ENCODE peak calls at places on chromosome 10, in four cellular contexts. U is HepG2, B is K562, J is GM12878. I is an unnamed sample.
A peak's percentile ranks its signal among the peaks of the same experiment; 100 is the strongest.

GRCh38 chr10:95242581-95243317 is 48.1 kb downstream of the PDLIM1 start:
- DNase-seq in U (peak; percentile 45), B (no peak), J (no peak), I (no peak)

GRCh38 chr10:36254191-36254590 is 612.1 kb upstream of the FZD8 start:
- DNase-seq in U (no peak), B (no peak), J (no peak), I (no peak)

GRCh38 chr10:78972160-78972946 is 96.4 kb upstream of the ZMIZ1 start:
- DNase-seq in U (peak; percentile 80), B (peak; percentile 87), J (no peak), I (peak; percentile 31)

GRCh38 chr10:86070278-86070677 is 296.3 kb downstream of the GRID1 start:
- DNase-seq in U (no peak), B (no peak), J (no peak), I (no peak)

GRCh38 chr10:125087191-125087896 is 73.0 kb downstream of the CTBP2 start:
- DNase-seq in U (no peak), B (no peak), J (no peak), I (no peak)

GRCh38 chr10:67763499-67764011 is 67.6 kb upstream of the CTNNA3 start:
- DNase-seq in U (peak; percentile 23), B (peak; percentile 28), J (no peak), I (no peak)

GRCh38 chr10:68871731-68872342 is 29.3 kb upstream of the DDX50 start:
- DNase-seq in U (peak; percentile 46), B (no peak), J (no peak), I (no peak)

GRCh38 chr10:74058071-74058470 is 60.2 kb downstream of the VCL start:
- DNase-seq in U (no peak), B (no peak), J (no peak), I (no peak)

GRCh38 chr10:119539359-119539651 is 3.2 kb downstream of the RGS10 start:
- DNase-seq in U (no peak), B (no peak), J (no peak), I (no peak)

GRCh38 chr10:47456096-47456485 is 27.8 kb downstream of the ANXA8 start:
- DNase-seq in U (no peak), B (no peak), J (no peak), I (no peak)

GRCh38 chr10:57506414-57507094 is 761.1 kb downstream of the IPMK start:
- DNase-seq in U (no peak), B (no peak), J (no peak), I (no peak)

GRCh38 chr10:43208147-43209063 is 58.5 kb downstream of the RASGEF1A start:
- DNase-seq in U (no peak), B (no peak), J (no peak), I (no peak)

GRCh38 chr10:56104923-56105322 is 256.1 kb downstream of the ZWINT start:
- DNase-seq in U (no peak), B (no peak), J (no peak), I (no peak)

GRCh38 chr10:2890093-2890492 is 177.3 kb upstream of the PFKP start:
- DNase-seq in U (no peak), B (no peak), J (no peak), I (no peak)

GRCh38 chr10:84258034-84258695 is 13.3 kb downstream of the RGR start:
- DNase-seq in U (no peak), B (no peak), J (no peak), I (no peak)

GRCh38 chr10:62501547-62501946 is 127.4 kb downstream of the ZNF365 start:
- DNase-seq in U (no peak), B (no peak), J (no peak), I (no peak)

GRCh38 chr10:105974803-105975456 is 1189.6 kb downstream of the SORCS1 start:
- DNase-seq in U (no peak), B (no peak), J (no peak), I (no peak)

GRCh38 chr10:7085913-7086589 is 324.8 kb downstream of the SFMBT2 start:
- DNase-seq in U (no peak), B (peak; percentile 29), J (no peak), I (no peak)

GRCh38 chr10:30727524-30727923 is 98.0 kb upstream of the LYZL2 start:
- DNase-seq in U (no peak), B (no peak), J (no peak), I (no peak)

GRCh38 chr10:6778992-6779701 is 199.1 kb upstream of the PRKCQ start:
- DNase-seq in U (no peak), B (no peak), J (no peak), I (peak; percentile 91)

GRCh38 chr10:49054753-49055152 is 60.6 kb downstream of the VSTM4 start:
- DNase-seq in U (no peak), B (no peak), J (no peak), I (no peak)

GRCh38 chr10:57657164-57657765 is 610.4 kb downstream of the IPMK start:
- DNase-seq in U (peak; percentile 53), B (peak; percentile 42), J (no peak), I (peak; percentile 13)

GRCh38 chr10:78025685-78026364 is 3.5 kb downstream of the POLR3A start:
- DNase-seq in U (no peak), B (no peak), J (no peak), I (no peak)

GRCh38 chr10:59099536-59099935 is 76.9 kb upstream of the PHYHIPL start:
- DNase-seq in U (no peak), B (no peak), J (no peak), I (no peak)

GRCh38 chr10:132460071-132460470 is 63.1 kb downstream of the PWWP2B start:
- DNase-seq in U (no peak), B (no peak), J (no peak), I (no peak)

GRCh38 chr10:76492026-76492425 is 1060.6 kb downstream of the LRMDA start:
- DNase-seq in U (no peak), B (no peak), J (no peak), I (no peak)

GRCh38 chr10:83253272-83253671 is 886.0 kb upstream of the GHITM start:
- DNase-seq in U (no peak), B (no peak), J (no peak), I (no peak)

GRCh38 chr10:117668351-117669008 is 125.9 kb downstream of the EMX2 start:
- DNase-seq in U (no peak), B (no peak), J (no peak), I (no peak)

GRCh38 chr10:72331575-72332422 is 22.9 kb downstream of the DNAJB12 start:
- DNase-seq in U (peak; percentile 91), B (peak; percentile 26), J (peak; percentile 96), I (peak; percentile 80)

GRCh38 chr10:61836233-61836887 is 65.1 kb upstream of the ARID5B start:
- DNase-seq in U (no peak), B (no peak), J (no peak), I (no peak)

GRCh38 chr10:13678444-13678843 is 91.7 kb downstream of the PRPF18 start:
- DNase-seq in U (no peak), B (no peak), J (no peak), I (no peak)

GRCh38 chr10:42997151-42997848 is 79.6 kb upstream of the RET start:
- DNase-seq in U (no peak), B (no peak), J (no peak), I (no peak)

GRCh38 chr10:71974489-71975011 is 10.4 kb downstream of the CHST3 start:
- DNase-seq in U (no peak), B (no peak), J (no peak), I (peak; percentile 51)

GRCh38 chr10:29105516-29106215 is 183.2 kb upstream of the LYZL1 start:
- DNase-seq in U (peak; percentile 4), B (no peak), J (no peak), I (no peak)

GRCh38 chr10:88733215-88733614 is 26.6 kb upstream of the LIPN start:
- DNase-seq in U (no peak), B (no peak), J (no peak), I (no peak)

GRCh38 chr10:89391882-89392756 is at the start of gene IFIT1:
- DNase-seq in U (peak; percentile 82), B (peak; percentile 36), J (peak; percentile 80), I (peak; percentile 68)

GRCh38 chr10:86500846-86501245 is 20.7 kb downstream of the WAPL start:
- DNase-seq in U (no peak), B (no peak), J (no peak), I (no peak)

GRCh38 chr10:7534480-7534852 is 123.6 kb upstream of the SFMBT2 start:
- DNase-seq in U (no peak), B (no peak), J (no peak), I (no peak)

GRCh38 chr10:98892523-98892922 is 343.1 kb downstream of the HPSE2 start:
- DNase-seq in U (no peak), B (no peak), J (no peak), I (no peak)

GRCh38 chr10:98881789-98882188 is 353.9 kb downstream of the HPSE2 start:
- DNase-seq in U (peak; percentile 2), B (no peak), J (no peak), I (no peak)

GRCh38 chr10:98885380-98885779 is 350.3 kb downstream of the HPSE2 start:
- DNase-seq in U (no peak), B (no peak), J (no peak), I (no peak)

DNA sequence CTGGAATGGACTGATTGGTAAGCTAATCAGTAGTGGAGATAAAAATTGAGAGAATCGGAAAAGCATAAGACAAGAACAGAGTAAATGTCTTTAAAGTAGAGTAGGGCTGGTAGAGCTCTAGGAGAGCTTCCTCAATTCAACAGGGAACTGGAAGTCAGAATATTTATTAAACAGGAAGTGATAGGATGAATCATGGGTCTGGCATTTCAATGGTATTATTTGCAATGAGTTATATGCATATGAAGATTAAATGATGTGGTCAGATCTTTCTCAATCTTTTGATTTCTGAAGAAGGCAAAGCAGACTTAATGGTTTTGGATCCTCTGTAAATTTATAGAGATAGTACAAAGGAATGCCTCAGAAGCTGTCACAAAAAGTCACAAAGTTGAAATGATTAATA is 349.0 kb downstream of the HPSE2 start:
- DNase-seq in U (no peak), B (no peak), J (no peak), I (no peak)
- TF ChIP-seq SRF in U (no peak), B (no peak), J (no peak), I (no peak)

GRCh38 chr10:101818958-101819633 is 852 bp upstream of the OGA start:
- DNase-seq in U (peak; percentile 76), B (peak; percentile 28), J (no peak), I (no peak)
- TF ChIP-seq REST in U (no peak), B (no peak), J (no peak), I (no peak)

GRCh38 chr10:123141791-123142700 is 5.9 kb upstream of the HMX2 start:
- DNase-seq in U (no peak), B (no peak), J (no peak), I (no peak)

GRCh38 chr10:123139521-123140163 is 3.9 kb downstream of the HMX3 start:
- DNase-seq in U (peak; percentile 93), B (peak; percentile 27), J (no peak), I (peak; percentile 32)

GRCh38 chr10:123142701-123143161 is 5.2 kb upstream of the HMX2 start:
- DNase-seq in U (no peak), B (no peak), J (no peak), I (no peak)

GRCh38 chr10:123140164-123140982 is 4.6 kb downstream of the HMX3 start:
- DNase-seq in U (no peak), B (no peak), J (no peak), I (no peak)

GRCh38 chr10:123140983-123141390 is 5.2 kb downstream of the HMX3 start:
- DNase-seq in U (no peak), B (no peak), J (no peak), I (no peak)
- H4K20me1 ChIP-seq in U (no peaks in the 10 kb centered on the region), B (peaks cover 7% of the 10 kb centered on the region), J (no peaks in the 10 kb centered on the region), I (no peaks in the 10 kb centered on the region)

GRCh38 chr10:22434521-22434920 is 89.2 kb downstream of the SPAG6 start:
- DNase-seq in U (no peak), B (no peak), J (no peak), I (no peak)
- TF ChIP-seq SRF in U (no peak), B (no peak), J (no peak), I (no peak)

GRCh38 chr10:4329237-4329636 is 496.8 kb upstream of the AKR1E2 start:
- DNase-seq in U (no peak), B (no peak), J (no peak), I (no peak)
- TF ChIP-seq REST in U (no peak), B (no peak), J (no peak), I (no peak)